ENCODE peak calls at places on chromosomes 2 and 18, in four cellular contexts. X, K, N and A are unnamed samples.

GRCh38 chr18:24027156-24027555 is 12.6 kb downstream of the TTC39C start:
- DNase-seq in N (no peak), K (no peak), X (peak), A (no peak)

GRCh38 chr18:10926565-10927194 is 222.7 kb downstream of the PIEZO2 start:
- DNase-seq in N (no peak), K (no peak), X (no peak), A (no peak)

GRCh38 chr2:98463988-98464771 is 19.5 kb downstream of the INPP4A start:
- DNase-seq in K (no peak), X (no peak), N (no peak), A (no peak)

GRCh38 chr2:145546091-145546490 is 1026.2 kb upstream of the ZEB2 start:
- DNase-seq in X (no peak), K (no peak), N (peak), A (no peak)

GRCh38 chr2:239026711-239027430 is 179.0 kb downstream of the TWIST2 start:
- DNase-seq in N (no peak), K (no peak), X (no peak), A (no peak)

GRCh38 chr2:238461051-238461450 is 34.3 kb downstream of the ASB1 start:
- DNase-seq in K (no peak), X (no peak), N (no peak), A (no peak)

GRCh38 chr2:170177950-170178781 is at the start of gene MYO3B:
- DNase-seq in K (no peak), N (no peak), X (no peak), A (no peak)

GRCh38 chr2:190626656-190627055 is 22.2 kb upstream of the NAB1 start:
- DNase-seq in K (no peak), N (no peak), X (no peak), A (no peak)

GRCh38 chr18:11665146-11665545 is 23.9 kb upstream of the GNAL start:
- DNase-seq in K (no peak), X (no peak), N (no peak), A (no peak)

GRCh38 chr2:239465017-239466001 is 64.5 kb upstream of the HDAC4 start:
- DNase-seq in K (no peak), X (peak), N (no peak), A (no peak)

GRCh38 chr2:215479121-215479520 is 43.3 kb upstream of the FN1 start:
- DNase-seq in X (no peak), K (no peak), N (no peak), A (no peak)

GRCh38 chr2:130807659-130808385 is 28.9 kb upstream of the ARHGEF4 start:
- DNase-seq in X (no peak), N (no peak), K (no peak), A (no peak)

GRCh38 chr2:77005522-77005921 is 516.7 kb downstream of the LRRTM4 start:
- DNase-seq in N (no peak), X (no peak), K (no peak), A (no peak)

GRCh38 chr2:17539596-17539992 is 902 bp upstream of the VSNL1 start:
- DNase-seq in X (peak), N (peak), K (peak), A (no peak)

GRCh38 chr18:62877448-62878221 is 162.3 kb downstream of the PHLPP1 start:
- DNase-seq in X (no peak), N (no peak), K (no peak), A (no peak)

GRCh38 chr2:24022324-24022974 is 12.6 kb downstream of the MFSD2B start:
- DNase-seq in N (no peak), X (no peak), K (no peak), A (no peak)

GRCh38 chr2:24019729-24020128 is 9.8 kb downstream of the MFSD2B start:
- DNase-seq in X (no peak), K (no peak), N (no peak), A (no peak)

GRCh38 chr2:24022975-24023575 is 13.2 kb downstream of the MFSD2B start:
- DNase-seq in X (no peak), N (no peak), K (no peak), A (no peak)

GRCh38 chr2:24024018-24024417 is 14.1 kb downstream of the MFSD2B start:
- DNase-seq in K (no peak), X (no peak), N (no peak), A (no peak)

GRCh38 chr2:24021122-24021998 is 11.5 kb downstream of the MFSD2B start:
- DNase-seq in K (no peak), X (peak), N (no peak), A (no peak)
- TF ChIP-seq CTCF in K (peak), X (peak), N (peak), A (no peak)

DNA sequence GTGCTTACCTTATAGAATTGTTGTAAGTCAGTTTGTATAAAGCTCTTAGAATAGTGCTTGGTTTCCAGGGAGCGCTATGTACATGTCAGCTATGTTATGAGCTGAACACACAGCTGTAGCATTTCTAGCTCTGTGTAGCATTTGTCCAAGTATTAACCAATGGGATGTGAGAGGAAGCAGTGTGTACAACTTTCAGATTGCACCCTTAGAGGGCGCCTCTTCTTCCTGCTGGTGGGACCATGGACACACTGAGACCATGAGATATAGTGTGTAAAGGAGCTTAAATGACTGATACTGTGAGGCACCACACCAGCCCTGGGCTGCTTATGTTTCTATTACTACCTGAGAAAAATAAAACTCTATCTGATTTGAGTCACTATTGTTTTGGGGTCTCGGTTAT is 380.2 kb downstream of the LNPK start:
- DNase-seq in K (no peak), N (peak), X (no peak), A (no peak)
- TF ChIP-seq CTCF in K (no peak), N (peak), X (no peak), A (no peak)

GRCh38 chr2:32553829-32554432 is 73.9 kb upstream of the TTC27 start:
- DNase-seq in X (no peak), K (peak), N (peak), A (no peak)
- TF ChIP-seq CTCF in X (peak), K (peak), N (peak), A (peak)

GRCh38 chr18:70998490-70998889 is 709.6 kb downstream of the SOCS6 start:
- DNase-seq in N (no peak), K (no peak), X (no peak), A (peak)
- TF ChIP-seq CTCF in N (no peak), K (no peak), X (no peak), A (peak)